ENCODE peak calls at places on chromosomes 13 and 19, in four cellular contexts. M is progenitor cell of endocrine pancreas, Z is cardiac fibroblast, G is tibial nerve. H is an unnamed sample.
A peak's percentile ranks its signal among the peaks of the same experiment; 100 is the strongest.

GRCh38 chr19:13823256-13823655 is 28.0 kb downstream of the ZSWIM4 start:
- DNase-seq in M (no peak), Z (no peak), G (no peak), H (no peak)

GRCh38 chr13:114146173-114146572 is 13.8 kb upstream of the RASA3 start:
- DNase-seq in Z (no peak), M (no peak), G (no peak), H (no peak)

GRCh38 chr19:24000656-24001055 is 86.0 kb downstream of the ZNF726 start:
- DNase-seq in M (no peak), Z (no peak), G (no peak), H (no peak)

GRCh38 chr19:55094456-55095259 is 19.0 kb downstream of the EPS8L1 start:
- DNase-seq in M (no peak), G (no peak), Z (no peak), H (no peak)

GRCh38 chr13:113315992-113316391 is 19.0 kb downstream of the LAMP1 start:
- DNase-seq in G (no peak), M (no peak), Z (no peak), H (no peak)

GRCh38 chr19:45428385-45429231 is 4.9 kb upstream of the ERCC1 start:
- DNase-seq in Z (peak; percentile 59), M (peak; percentile 29), G (no peak), H (no peak)

GRCh38 chr13:98648141-98648540 is 71.2 kb upstream of the STK24 start:
- DNase-seq in Z (no peak), M (no peak), G (no peak), H (no peak)

GRCh38 chr13:21668665-21669599 is 1.9 kb upstream of the FGF9 start:
- DNase-seq in Z (peak; percentile 32), G (no peak), M (peak; percentile 31), H (peak; percentile 21)

GRCh38 chr19:40831502-40832430 is 18.5 kb downstream of the CYP2A6 start:
- DNase-seq in Z (peak; percentile 96), M (no peak), G (peak; percentile 52), H (no peak)

GRCh38 chr13:90238433-90238832 is 1109.1 kb upstream of the MIR17HG start:
- DNase-seq in M (no peak), G (no peak), Z (peak; percentile 69), H (no peak)

GRCh38 chr13:24159362-24159761 is 1.2 kb upstream of the SPATA13 start:
- DNase-seq in M (no peak), Z (no peak), G (no peak), H (no peak)

GRCh38 chr19:49790866-49791265 is 22.2 kb downstream of the FUZ start:
- DNase-seq in Z (peak; percentile 76), M (no peak), G (no peak), H (no peak)

GRCh38 chr13:105732946-105733529 is 802.4 kb downstream of the EFNB2 start:
- DNase-seq in M (no peak), Z (no peak), G (no peak), H (no peak)

GRCh38 chr13:108508263-108508662 is 121.1 kb upstream of the MYO16 start:
- DNase-seq in Z (peak; percentile 48), G (no peak), M (no peak), H (no peak)

GRCh38 chr13:50981686-50982085 is 72.1 kb downstream of the RNASEH2B start:
- DNase-seq in M (no peak), G (no peak), Z (no peak), H (no peak)

GRCh38 chr13:74129500-74130144 is 4.6 kb downstream of the KLF12 start:
- DNase-seq in M (no peak), G (no peak), Z (no peak), H (no peak)

GRCh38 chr13:101152184-101152583 is 264.1 kb downstream of the NALCN start:
- DNase-seq in Z (no peak), M (no peak), G (no peak), H (no peak)

GRCh38 chr13:73039201-73040108 is 19.4 kb upstream of the KLF5 start:
- DNase-seq in G (no peak), M (no peak), Z (no peak), H (no peak)

GRCh38 chr19:43713208-43713607 is 2.7 kb upstream of the IRGC start:
- DNase-seq in M (no peak), G (no peak), Z (no peak), H (no peak)

GRCh38 chr19:33960566-33960965 is 163.9 kb downstream of the KCTD15 start:
- DNase-seq in M (no peak), G (no peak), Z (no peak), H (no peak)

GRCh38 chr13:97215325-97215724 is 6.8 kb upstream of the MBNL2 start:
- DNase-seq in M (no peak), Z (no peak), G (no peak), H (no peak)

GRCh38 chr19:58338825-58339558 is 12.2 kb downstream of the ZSCAN22 start:
- DNase-seq in M (no peak), G (no peak), Z (no peak), H (no peak)

GRCh38 chr13:38349386-38350113 is at the start of gene UFM1:
- DNase-seq in Z (peak; percentile 98), G (peak; percentile 85), M (peak; percentile 67), H (peak; percentile 76)

GRCh38 chr13:23615677-23616076 is 45.5 kb downstream of the TNFRSF19 start:
- DNase-seq in Z (no peak), G (no peak), M (no peak), H (no peak)

GRCh38 chr19:52635786-52636570 is 2.2 kb downstream of the ZNF83 start:
- DNase-seq in Z (no peak), M (no peak), G (no peak), H (no peak)

GRCh38 chr13:79385694-79386093 is 20.4 kb downstream of the RBM26 start:
- DNase-seq in Z (no peak), M (no peak), G (no peak), H (no peak)

GRCh38 chr19:46828484-46828883 is 22.2 kb downstream of the AP2S1 start:
- DNase-seq in Z (no peak), G (no peak), M (no peak), H (no peak)

GRCh38 chr13:74040200-74040599 is 94.0 kb downstream of the KLF12 start:
- DNase-seq in G (no peak), Z (peak; percentile 34), M (peak; percentile 28), H (no peak)

GRCh38 chr19:33794578-33795369 is 1.9 kb upstream of the KCTD15 start:
- DNase-seq in G (no peak), M (no peak), Z (peak; percentile 41), H (no peak)

GRCh38 chr13:81778350-81778749 is 1437.4 kb upstream of the SPRY2 start:
- DNase-seq in M (no peak), G (no peak), Z (no peak), H (no peak)

GRCh38 chr19:40365613-40366401 is 17.3 kb downstream of the PLD3 start:
- DNase-seq in Z (peak; percentile 84), M (peak; percentile 88), G (peak; percentile 56), H (peak; percentile 28)

GRCh38 chr19:991174-991931 is 7.2 kb downstream of the WDR18 start:
- DNase-seq in G (no peak), Z (peak; percentile 64), M (no peak), H (no peak)

GRCh38 chr19:34273121-34273845 is 18.9 kb downstream of the GARRE1 start:
- DNase-seq in M (no peak), G (no peak), Z (no peak), H (no peak)

GRCh38 chr13:49681837-49682236 is 9.4 kb downstream of the EBPL start:
- DNase-seq in Z (peak; percentile 12), G (no peak), M (no peak), H (no peak)

GRCh38 chr19:22832031-22832762 is at the start of gene ZNF723:
- DNase-seq in M (no peak), Z (no peak), G (no peak), H (no peak)

GRCh38 chr19:11995174-11995573 is 30.3 kb downstream of the ZNF763 start:
- DNase-seq in Z (peak; percentile 65), M (no peak), G (no peak), H (no peak)

GRCh38 chr13:25978961-25979360 is 72.9 kb downstream of the SHISA2 start:
- DNase-seq in Z (no peak), G (no peak), M (no peak), H (no peak)

GRCh38 chr19:19627716-19628498 is at the start of gene LPAR2:
- DNase-seq in G (no peak), Z (no peak), M (peak; percentile 71), H (peak; percentile 81)

GRCh38 chr13:21297452-21297851 is 121.0 kb downstream of the MRPL57 start:
- DNase-seq in M (no peak), G (no peak), Z (no peak), H (no peak)

GRCh38 chr19:9140159-9140874 is at the start of gene ZNF317:
- DNase-seq in Z (peak; percentile 93), G (peak; percentile 98), M (peak; percentile 71), H (peak; percentile 74)
- TF ChIP-seq CTCF in Z (no peak), G (no peak), M (no peak), H (no peak)

DNA sequence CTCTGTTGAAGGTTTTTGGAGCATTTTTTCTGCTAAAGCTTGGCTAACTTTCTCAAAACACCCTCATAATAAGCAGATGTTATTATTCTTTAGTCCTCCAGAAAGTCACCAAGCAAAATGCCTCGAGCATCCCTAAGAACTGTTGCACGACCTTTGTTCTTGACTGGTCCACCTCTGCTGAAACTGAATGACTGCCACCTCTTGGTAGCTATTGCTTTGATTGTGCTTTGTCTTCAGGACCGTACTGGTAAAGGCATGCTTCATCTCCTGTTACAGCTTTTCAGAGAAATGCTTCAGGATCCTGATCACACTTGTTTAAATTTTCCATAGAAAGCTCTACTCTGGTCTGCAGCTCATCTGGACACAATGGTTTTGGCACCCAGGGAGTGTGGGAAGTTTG is 254.8 kb downstream of the DCT start:
- DNase-seq in Z (no peak), M (no peak), G (no peak), H (no peak)
- TF ChIP-seq CTCF in Z (no peak), M (no peak), G (no peak), H (no peak)

GRCh38 chr13:30156826-30157615 is 150.3 kb downstream of the KATNAL1 start:
- DNase-seq in Z (no peak), G (no peak), M (no peak), H (no peak)

GRCh38 chr13:30159446-30159839 is 147.9 kb downstream of the KATNAL1 start:
- DNase-seq in M (no peak), G (no peak), Z (peak; percentile 22), H (no peak)

GRCh38 chr13:30156270-30156669 is 151.1 kb downstream of the KATNAL1 start:
- DNase-seq in Z (no peak), M (no peak), G (no peak), H (no peak)

GRCh38 chr13:30157616-30157993 is 149.7 kb downstream of the KATNAL1 start:
- DNase-seq in Z (no peak), G (no peak), M (no peak), H (no peak)

GRCh38 chr13:30158774-30159445 is 148.4 kb downstream of the KATNAL1 start:
- DNase-seq in M (no peak), G (peak; percentile 64), Z (peak; percentile 61), H (no peak)
- TF ChIP-seq CTCF in M (peak; percentile 15), G (peak; percentile 28), Z (peak; percentile 59), H (no peak)

GRCh38 chr19:5997371-5997770 is 19.4 kb upstream of the RANBP3 start:
- DNase-seq in M (no peak), Z (no peak), G (no peak), H (no peak)
- TF ChIP-seq CTCF in M (peak; percentile 37), Z (peak; percentile 16), G (no peak), H (no peak)

GRCh38 chr19:16627194-16627927 is 643 bp downstream of the MED26 start:
- DNase-seq in Z (no peak), M (no peak), G (no peak), H (peak; percentile 24)
- TF ChIP-seq CTCF in Z (no peak), M (no peak), G (no peak), H (no peak)

GRCh38 chr19:41883821-41884733 is 1.1 kb downstream of the ARHGEF1 start:
- DNase-seq in M (peak; percentile 85), Z (peak; percentile 98), G (peak; percentile 84), H (peak; percentile 86)
- TF ChIP-seq CTCF in M (no peak), Z (peak; percentile 40), G (no peak), H (no peak)

GRCh38 chr13:43894438-43894837 is 14.7 kb downstream of the LACC1 start:
- DNase-seq in Z (no peak), G (no peak), M (no peak), H (no peak)
- TF ChIP-seq CTCF in Z (peak; percentile 19), G (no peak), M (peak; percentile 47), H (no peak)

H was measured in activated B cell treated with CpG ODN at 0.5 μM for 24 hours.